ENCODE peak calls at places on chromosomes 3 and 15, in ten cellular contexts. N is OCI-LY7, W is Peyer's patch, K is cardiac muscle cell, O is mesenchymal stem cell, G is right cardiac atrium, Y is breast epithelium, A is iPS DF 6.9, S is endodermal cell, V is gastrocnemius medialis. I is an unnamed sample.

GRCh38 chr15:69548771-69549170 is 96.2 kb downstream of the RPLP1 start:
- DNase-seq in N (no peak), W (no peak), K (no peak), O (no peak), G (peak; percentile 44), Y (no peak), A (no peak), S (no peak), V (peak; percentile 28), I (no peak)

GRCh38 chr15:100671858-100672543 is 69.6 kb downstream of the ASB7 start:
- DNase-seq in N (peak; percentile 5), W (no peak), K (peak; percentile 46), O (peak; percentile 70), G (no peak), Y (no peak), A (peak; percentile 2), S (peak; percentile 76), V (no peak), I (peak; percentile 46)

GRCh38 chr3:189260556-189261493 is 89.1 kb downstream of the TPRG1 start:
- DNase-seq in N (no peak), W (no peak), K (no peak), O (no peak), G (peak; percentile 86), Y (peak; percentile 81), A (no peak), S (no peak), V (no peak), I (peak; percentile 79)

GRCh38 chr15:55824857-55825613 is 82.1 kb upstream of the PRTG start:
- DNase-seq in N (no peak), W (no peak), K (peak; percentile 25), O (no peak), G (no peak), Y (no peak), A (no peak), S (no peak), V (no peak), I (no peak)

GRCh38 chr3:126127904-126128303 is 44.0 kb upstream of the SLC41A3 start:
- DNase-seq in N (no peak), W (no peak), K (no peak), O (no peak), G (no peak), Y (no peak), A (no peak), S (peak; percentile 18), V (peak; percentile 1), I (peak; percentile 19)

GRCh38 chr15:101043911-101044624 is 124.9 kb downstream of the LRRK1 start:
- DNase-seq in N (no peak), W (peak; percentile 14), K (no peak), O (no peak), G (no peak), Y (no peak), A (no peak), S (peak; percentile 42), V (no peak), I (no peak)

GRCh38 chr15:77329202-77329601 is 90.7 kb downstream of the PEAK1 start:
- DNase-seq in N (no peak), W (no peak), K (no peak), O (peak; percentile 42), G (no peak), Y (no peak), A (no peak), S (no peak), V (no peak), I (no peak)

GRCh38 chr3:73504255-73504654 is 120.5 kb downstream of the PDZRN3 start:
- DNase-seq in N (no peak), W (no peak), K (no peak), O (no peak), G (no peak), Y (no peak), A (no peak), S (no peak), V (no peak), I (no peak)

GRCh38 chr3:112117826-112118571 is 15.0 kb downstream of the GCSAM start:
- DNase-seq in N (peak; percentile 84), W (peak; percentile 62), K (no peak), O (no peak), G (peak; percentile 74), Y (no peak), A (no peak), S (peak; percentile 60), V (no peak), I (peak; percentile 76)

GRCh38 chr3:112115806-112116383 is 17.2 kb downstream of the GCSAM start:
- DNase-seq in N (peak; percentile 60), W (no peak), K (no peak), O (no peak), G (no peak), Y (no peak), A (no peak), S (no peak), V (no peak), I (no peak)

GRCh38 chr3:112115161-112115739 is 17.8 kb downstream of the GCSAM start:
- DNase-seq in N (peak; percentile 25), W (no peak), K (no peak), O (no peak), G (no peak), Y (no peak), A (no peak), S (no peak), V (no peak), I (no peak)

GRCh38 chr3:112117415-112117814 is 15.6 kb downstream of the GCSAM start:
- DNase-seq in N (peak; percentile 30), W (no peak), K (no peak), O (no peak), G (no peak), Y (no peak), A (no peak), S (no peak), V (no peak), I (no peak)

DNA sequence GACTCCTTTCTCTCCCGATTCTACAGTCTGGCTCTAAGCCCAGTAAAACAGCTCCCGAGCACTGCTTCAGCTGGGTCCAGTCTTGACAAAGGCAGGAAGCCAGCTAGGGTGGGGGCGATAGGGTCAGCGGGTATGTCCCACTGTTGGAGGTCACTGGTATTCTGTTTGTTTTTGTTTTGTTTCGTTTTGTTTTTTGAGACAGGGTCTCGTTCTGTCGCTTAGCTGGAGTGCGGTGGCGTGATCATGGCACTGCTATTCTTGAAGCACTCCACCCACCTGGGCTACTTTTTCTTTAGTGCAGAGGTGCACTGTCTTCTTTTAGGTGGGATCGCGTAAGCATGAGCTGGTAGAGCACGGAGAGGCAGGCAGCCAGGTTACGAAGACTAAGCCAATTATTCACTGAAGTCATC is 16.3 kb downstream of the GCSAM start:
- DNase-seq in N (peak; percentile 30), W (no peak), K (no peak), O (no peak), G (peak; percentile 62), Y (no peak), A (no peak), S (no peak), V (no peak), I (no peak)
- H3K4me1 ChIP-seq in N (peaks cover 99% of the 10 kb centered on the region), W (no peaks in the 10 kb centered on the region), K (peaks cover 10% of the 10 kb centered on the region), O (no peaks in the 10 kb centered on the region), G (peaks cover 4% of the 10 kb centered on the region), Y (no peaks in the 10 kb centered on the region), A (no peaks in the 10 kb centered on the region), S (peaks cover 8% of the 10 kb centered on the region), V (no peaks in the 10 kb centered on the region), I (no peaks in the 10 kb centered on the region)

GRCh38 chr3:100708989-100709839 is at the start of gene TFG:
- DNase-seq in N (peak; percentile 98), W (peak; percentile 93), K (peak; percentile 100), O (peak; percentile 99), G (peak; percentile 99), Y (peak; percentile 97), A (peak; percentile 98), S (peak; percentile 98), V (peak; percentile 95), I (peak; percentile 100)

GRCh38 chr3:100708644-100708988 is 678 bp upstream of the TFG start:
- DNase-seq in N (no peak), W (no peak), K (no peak), O (no peak), G (no peak), Y (no peak), A (no peak), S (no peak), V (no peak), I (no peak)

GRCh38 chr3:100706365-100706764 is 2.9 kb upstream of the TFG start:
- DNase-seq in N (no peak), W (no peak), K (no peak), O (no peak), G (no peak), Y (no peak), A (no peak), S (no peak), V (no peak), I (no peak)

GRCh38 chr3:100709840-100710235 is 544 bp downstream of the TFG start:
- DNase-seq in N (peak; percentile 38), W (peak; percentile 20), K (peak; percentile 92), O (peak; percentile 61), G (peak; percentile 79), Y (no peak), A (no peak), S (peak; percentile 86), V (no peak), I (peak; percentile 58)

DNA sequence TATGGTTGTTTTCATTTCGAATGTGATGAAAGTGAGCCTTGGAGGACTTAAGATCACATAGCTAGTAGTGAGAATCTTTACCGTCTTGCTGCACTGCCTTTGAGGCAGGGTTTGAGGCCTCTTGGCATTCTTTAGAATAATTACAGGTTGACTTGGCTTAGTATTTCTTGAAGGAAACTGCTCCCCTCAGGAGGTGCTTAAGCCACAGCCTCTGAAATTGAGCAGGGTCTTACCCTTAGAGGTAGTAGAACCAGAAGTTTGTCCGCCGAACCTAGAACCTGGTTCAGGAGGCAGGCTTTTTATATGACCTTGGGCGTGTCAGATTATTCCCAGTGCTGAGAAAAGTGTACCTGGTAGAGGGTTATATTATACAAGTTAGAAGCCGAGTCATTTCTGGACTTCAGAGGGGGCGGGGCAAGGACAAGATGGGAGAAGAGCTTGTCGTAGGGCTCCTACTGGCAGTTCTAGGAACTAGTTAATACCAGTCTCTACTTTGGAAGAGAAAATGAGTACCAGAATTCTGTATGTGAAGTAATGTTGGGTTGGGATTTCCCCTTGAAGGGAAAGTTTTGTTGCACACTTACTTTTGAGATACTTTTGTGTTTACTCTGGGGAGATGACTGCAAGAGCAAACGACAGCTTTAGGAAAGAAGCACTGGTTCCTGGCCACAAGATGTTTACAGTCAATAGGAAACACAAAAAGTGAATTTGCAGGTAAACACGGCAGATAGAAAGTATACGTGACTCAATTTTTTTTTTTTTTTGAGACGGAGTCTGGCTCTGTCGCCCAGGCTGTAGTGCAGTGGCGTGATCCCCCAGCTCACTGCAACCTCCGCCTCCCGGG is 1.3 kb downstream of the TFG start:
- DNase-seq in N (peak; percentile 48), W (peak; percentile 44), K (peak; percentile 70), O (peak; percentile 92), G (peak; percentile 63), Y (no peak), A (no peak), S (peak; percentile 75), V (no peak), I (no peak)
- H3K4me1 ChIP-seq in N (peaks cover 14% of the 10 kb centered on the region), W (no peaks in the 10 kb centered on the region), K (peaks cover 63% of the 10 kb centered on the region), O (peaks cover 3% of the 10 kb centered on the region), G (peaks cover 5% of the 10 kb centered on the region), Y (peaks cover 4% of the 10 kb centered on the region), A (no peaks in the 10 kb centered on the region), S (peaks cover 6% of the 10 kb centered on the region), V (peaks cover 18% of the 10 kb centered on the region), I (no peaks in the 10 kb centered on the region)

GRCh38 chr3:33052671-33053070 is 44.3 kb downstream of the GLB1 start:
- DNase-seq in N (no peak), W (no peak), K (no peak), O (no peak), G (no peak), Y (no peak), A (no peak), S (no peak), V (no peak), I (no peak)
- H3K4me1 ChIP-seq in N (peaks cover 85% of the 10 kb centered on the region), W (peaks cover 13% of the 10 kb centered on the region), K (no peaks in the 10 kb centered on the region), O (peaks cover 2% of the 10 kb centered on the region), G (no peaks in the 10 kb centered on the region), Y (no peaks in the 10 kb centered on the region), A (no peaks in the 10 kb centered on the region), S (no peaks in the 10 kb centered on the region), V (no peaks in the 10 kb centered on the region), I (no peaks in the 10 kb centered on the region)

DNA sequence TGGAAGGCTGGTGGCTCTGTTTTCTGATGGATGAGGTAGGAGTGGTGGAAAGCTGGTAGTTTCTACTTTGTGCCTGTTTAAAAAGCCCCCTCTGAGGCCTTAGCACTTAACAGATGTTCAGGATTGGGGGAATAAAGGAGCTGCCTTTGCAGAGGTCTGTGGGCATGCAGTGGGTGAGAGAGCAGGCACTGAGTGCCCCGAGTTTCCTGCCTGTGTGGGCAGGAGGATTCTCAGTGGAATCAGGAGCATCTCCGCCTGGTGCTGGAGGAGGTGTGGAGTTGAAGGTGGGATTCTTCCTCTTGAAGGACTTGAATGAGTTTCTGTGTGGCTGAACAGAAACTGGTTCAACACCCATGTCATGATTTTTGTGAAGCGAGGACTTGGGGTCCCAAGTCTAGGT is 74.3 kb downstream of the IGF1R start:
- DNase-seq in N (no peak), W (no peak), K (no peak), O (no peak), G (no peak), Y (no peak), A (no peak), S (peak; percentile 36), V (no peak), I (no peak)
- H3K4me1 ChIP-seq in N (peaks cover 7% of the 10 kb centered on the region), W (no peaks in the 10 kb centered on the region), K (peaks cover 35% of the 10 kb centered on the region), O (peaks cover 24% of the 10 kb centered on the region), G (peaks cover 32% of the 10 kb centered on the region), Y (peaks cover 28% of the 10 kb centered on the region), A (peaks cover 24% of the 10 kb centered on the region), S (peaks cover 22% of the 10 kb centered on the region), V (peaks cover 33% of the 10 kb centered on the region), I (peaks cover 10% of the 10 kb centered on the region)

I was measured in aorta.